ENCODE peak calls at places on chromosome 12, in four cellular contexts. W is RKO, V is EL, A is LHCN-M2. I is an unnamed sample.

GRCh38 chr12:60398547-60398946 is 802.7 kb downstream of the SLC16A7 start:
- DNase-seq in W (no peak), V (peak; percentile 27), A (no peak), I (peak; percentile 74)

GRCh38 chr12:95484524-95484923 is 10.6 kb downstream of the METAP2 start:
- DNase-seq in W (no peak), V (no peak), A (peak; percentile 13), I (peak; percentile 37)

GRCh38 chr12:1908758-1909157 is 9.7 kb downstream of the CACNA2D4 start:
- DNase-seq in W (no peak), V (no peak), A (no peak), I (no peak)

GRCh38 chr12:27142102-27142721 is 59.8 kb upstream of the C12orf71 start:
- DNase-seq in W (peak; percentile 73), V (peak; percentile 77), A (peak; percentile 74), I (peak; percentile 84)

GRCh38 chr12:123078114-123078465 is 72.8 kb downstream of the PITPNM2 start:
- DNase-seq in W (no peak), V (no peak), A (no peak), I (no peak)

GRCh38 chr12:75631809-75632208 is 120.4 kb upstream of the KRR1 start:
- DNase-seq in W (no peak), V (no peak), A (no peak), I (no peak)

GRCh38 chr12:60394680-60395079 is 798.9 kb downstream of the SLC16A7 start:
- DNase-seq in W (peak; percentile 87), V (peak; percentile 88), A (peak; percentile 83), I (peak; percentile 88)

GRCh38 chr12:93612719-93613228 is 40.3 kb downstream of the SOCS2 start:
- DNase-seq in W (no peak), V (no peak), A (no peak), I (no peak)

GRCh38 chr12:124761876-124762275 is 101.8 kb downstream of the SCARB1 start:
- DNase-seq in W (no peak), V (no peak), A (no peak), I (no peak)

GRCh38 chr12:131990066-131990979 is 40.6 kb downstream of the EP400 start:
- DNase-seq in W (no peak), V (no peak), A (peak; percentile 80), I (peak; percentile 22)

GRCh38 chr12:113297621-113298471 is 37.1 kb downstream of the SLC8B1 start:
- DNase-seq in W (no peak), V (no peak), A (no peak), I (no peak)

GRCh38 chr12:106307176-106307575 is 4.6 kb downstream of the TCP11L2 start:
- DNase-seq in W (no peak), V (no peak), A (no peak), I (no peak)

I was measured in iris pigment epithelial cell.